ENCODE peak calls at places on chromosomes 3 and 15, in six cellular contexts. E, H, Q, C, N and I are unnamed samples. For H3K4me1, the result is how much of the 10 kb centered on the place peaks cover.

GRCh38 chr3:177482048-177482741 is 284.9 kb upstream of the TBL1XR1 start:
- DNase-seq in E (no peak), H (no peak), Q (no peak), C (no peak), N (no peak), I (no peak)

GRCh38 chr3:143529018-143529478 is 319.2 kb downstream of the SLC9A9 start:
- DNase-seq in E (peak), H (peak), Q (no peak), C (no peak), N (peak), I (no peak)

GRCh38 chr3:132003685-132004084 is 31.1 kb downstream of the CPNE4 start:
- DNase-seq in E (no peak), H (no peak), Q (no peak), C (no peak), N (no peak), I (no peak)

GRCh38 chr15:46127361-46127874 is 492.6 kb downstream of the SQOR start:
- DNase-seq in E (no peak), H (no peak), Q (no peak), C (no peak), N (no peak), I (no peak)

GRCh38 chr3:97872209-97873042 is 50.6 kb downstream of the CRYBG3 start:
- DNase-seq in E (no peak), H (peak), Q (no peak), C (no peak), N (no peak), I (peak)

GRCh38 chr3:49787182-49787464 is 781 bp upstream of the IP6K1 start:
- DNase-seq in E (no peak), H (no peak), Q (no peak), C (no peak), N (no peak), I (no peak)

GRCh38 chr15:47384776-47385175 is 332.5 kb upstream of the SEMA6D start:
- DNase-seq in E (no peak), H (no peak), Q (no peak), C (no peak), N (no peak), I (no peak)

GRCh38 chr3:197229178-197229577 is 69.2 kb downstream of the DLG1 start:
- DNase-seq in E (no peak), H (no peak), Q (no peak), C (no peak), N (no peak), I (no peak)

GRCh38 chr3:39378092-39378491 is 5.1 kb upstream of the SLC25A38 start:
- DNase-seq in E (no peak), H (peak), Q (peak), C (no peak), N (no peak), I (no peak)

GRCh38 chr3:8499181-8499611 is 2.4 kb upstream of the LMCD1 start:
- DNase-seq in E (no peak), H (peak), Q (peak), C (no peak), N (no peak), I (no peak)

GRCh38 chr3:8503461-8503860 is 1.8 kb downstream of the LMCD1 start:
- DNase-seq in E (no peak), H (no peak), Q (no peak), C (no peak), N (no peak), I (no peak)

GRCh38 chr3:8501388-8502131 is at the start of gene LMCD1:
- DNase-seq in E (peak), H (peak), Q (peak), C (peak), N (peak), I (peak)

GRCh38 chr3:8500208-8500961 is 1.2 kb upstream of the LMCD1 start:
- DNase-seq in E (no peak), H (peak), Q (peak), C (no peak), N (no peak), I (no peak)

DNA sequence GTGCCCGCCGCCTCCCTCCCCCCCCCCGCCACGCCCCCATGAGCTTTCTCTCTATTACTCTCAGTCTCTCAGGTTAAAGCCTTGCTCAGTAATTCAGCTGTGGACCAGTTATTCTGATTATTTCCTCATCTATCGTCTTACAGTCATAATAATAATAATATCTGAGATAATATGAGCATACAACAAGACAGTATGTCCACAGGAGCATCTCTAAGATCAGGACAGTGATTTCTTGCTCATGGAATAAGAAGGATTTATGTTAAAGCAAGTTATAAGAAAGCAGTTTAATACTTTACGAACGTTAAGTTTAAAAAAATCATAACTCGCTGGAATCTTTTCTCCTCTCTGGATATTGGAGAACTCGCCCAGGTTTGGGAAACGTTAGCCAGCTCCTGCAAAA is 657 bp upstream of the LMCD1 start:
- DNase-seq in E (no peak), H (no peak), Q (no peak), C (no peak), N (no peak), I (no peak)
- H3K4me1 ChIP-seq in E (under half), H (under half), Q (under half), C (half or more), N (under half), I (under half)

GRCh38 chr3:136544532-136544931 is 207.6 kb downstream of the STAG1 start:
- DNase-seq in E (no peak), H (peak), Q (no peak), C (no peak), N (no peak), I (no peak)

GRCh38 chr3:136547293-136547692 is 204.9 kb downstream of the STAG1 start:
- DNase-seq in E (no peak), H (no peak), Q (no peak), C (no peak), N (peak), I (no peak)

GRCh38 chr3:136545664-136546266 is 206.4 kb downstream of the STAG1 start:
- DNase-seq in E (no peak), H (peak), Q (no peak), C (no peak), N (no peak), I (no peak)

GRCh38 chr3:136543385-136543784 is 208.8 kb downstream of the STAG1 start:
- DNase-seq in E (no peak), H (peak), Q (no peak), C (no peak), N (no peak), I (no peak)

GRCh38 chr3:136546718-136547117 is 205.5 kb downstream of the STAG1 start:
- DNase-seq in E (no peak), H (peak), Q (no peak), C (no peak), N (no peak), I (no peak)
- TF ChIP-seq CTCF in E (peak), H (peak), Q (no peak), C (no peak), N (peak), I (no peak)

GRCh38 chr3:138222888-138223287 is 35.8 kb downstream of the ARMC8 start:
- DNase-seq in E (no peak), H (no peak), Q (no peak), C (no peak), N (no peak), I (no peak)
- H3K4me1 ChIP-seq in E (under half), H (under half), Q (under half), C (under half), N (under half), I (under half)

DNA sequence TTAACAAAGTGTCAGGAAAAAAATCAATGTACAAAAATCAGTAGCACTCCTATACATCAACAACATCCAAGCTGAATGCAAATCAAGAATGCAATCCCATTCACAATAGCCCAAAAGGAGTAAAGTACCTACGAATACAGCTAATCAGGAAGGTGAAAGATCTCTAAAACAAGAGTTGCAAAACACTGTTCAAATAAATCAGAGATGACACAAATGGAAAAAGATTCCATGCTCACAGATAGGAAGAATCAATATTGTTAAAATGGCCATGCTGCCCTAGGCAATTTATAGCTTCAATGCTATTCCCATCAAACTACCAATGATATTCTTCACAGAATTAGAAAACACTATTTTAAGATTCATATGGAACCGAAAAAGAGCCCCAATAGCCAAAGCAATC is 223.7 kb upstream of the CD96 start:
- DNase-seq in E (no peak), H (no peak), Q (no peak), C (no peak), N (no peak), I (no peak)
- TF ChIP-seq CTCF in E (no peak), H (no peak), Q (no peak), C (no peak), N (no peak), I (no peak)

GRCh38 chr3:193348686-193349085 is 29.9 kb downstream of the ATP13A5 start:
- DNase-seq in E (no peak), H (no peak), Q (no peak), C (no peak), N (no peak), I (no peak)
- H3K4me1 ChIP-seq in E (under half), H (under half), Q (under half), C (under half), N (under half), I (under half)

GRCh38 chr3:10206166-10206511 is 41.4 kb downstream of the IRAK2 start:
- DNase-seq in E (no peak), H (no peak), Q (no peak), C (no peak), N (no peak), I (no peak)

GRCh38 chr3:10204921-10205320 is 40.2 kb downstream of the IRAK2 start:
- DNase-seq in E (no peak), H (no peak), Q (no peak), C (no peak), N (no peak), I (no peak)

DNA sequence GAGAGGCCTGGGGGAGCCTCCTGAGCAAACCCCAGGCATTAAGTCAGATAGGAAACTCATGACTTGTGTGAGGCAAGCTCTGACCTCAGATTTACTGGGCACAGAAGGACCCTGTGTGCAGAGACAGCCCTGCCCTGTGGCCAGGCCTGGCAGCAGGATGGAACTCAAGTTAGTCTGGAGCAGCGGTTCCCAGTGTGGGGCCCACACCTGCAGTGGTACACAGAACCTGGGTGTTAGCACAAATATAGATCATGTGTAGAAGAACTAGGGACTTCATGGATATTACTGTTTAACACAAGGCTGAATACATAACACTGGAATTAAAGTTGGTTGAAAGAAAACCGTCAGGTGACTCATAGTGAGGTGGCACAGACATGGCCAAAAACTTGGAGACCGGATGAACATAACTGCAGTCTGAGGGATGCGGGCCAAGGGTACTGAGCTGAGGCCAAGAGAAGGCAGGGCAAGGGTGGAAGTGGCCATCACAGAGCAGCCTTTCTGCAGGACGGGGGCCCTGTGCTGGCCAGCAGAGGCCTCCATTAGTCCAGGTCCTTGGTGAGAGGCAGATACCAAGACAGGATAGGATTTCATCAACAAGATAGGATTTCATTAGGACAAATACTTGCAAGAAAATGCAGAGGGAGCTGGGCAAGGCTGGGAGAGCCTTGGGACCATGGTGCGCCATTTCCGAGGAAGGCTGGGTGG is 40.9 kb downstream of the IRAK2 start:
- DNase-seq in E (peak), H (peak), Q (peak), C (no peak), N (no peak), I (peak)
- TF ChIP-seq CTCF in E (no peak), H (no peak), Q (no peak), C (no peak), N (no peak), I (no peak)

GRCh38 chr3:69145688-69146087 is 23.3 kb upstream of the LMOD3 start:
- DNase-seq in E (no peak), H (no peak), Q (no peak), C (no peak), N (no peak), I (no peak)

GRCh38 chr3:69143055-69143454 is 20.7 kb upstream of the LMOD3 start:
- DNase-seq in E (no peak), H (no peak), Q (no peak), C (no peak), N (no peak), I (no peak)

GRCh38 chr3:69144631-69145244 is 22.3 kb upstream of the LMOD3 start:
- DNase-seq in E (no peak), H (no peak), Q (no peak), C (no peak), N (no peak), I (no peak)

GRCh38 chr3:69142090-69142489 is 19.7 kb upstream of the LMOD3 start:
- DNase-seq in E (no peak), H (peak), Q (no peak), C (no peak), N (no peak), I (no peak)

GRCh38 chr3:69143605-69144004 is 21.2 kb upstream of the LMOD3 start:
- DNase-seq in E (no peak), H (no peak), Q (no peak), C (no peak), N (no peak), I (no peak)
- H3K4me1 ChIP-seq in E (under half), H (under half), Q (under half), C (under half), N (under half), I (under half)

GRCh38 chr3:15525790-15526189 is 4.3 kb upstream of the COLQ start:
- DNase-seq in E (no peak), H (no peak), Q (no peak), C (no peak), N (no peak), I (no peak)

GRCh38 chr3:15531346-15531745 is 9.8 kb upstream of the COLQ start:
- DNase-seq in E (no peak), H (no peak), Q (no peak), C (no peak), N (no peak), I (no peak)

GRCh38 chr3:15528881-15529537 is 7.5 kb upstream of the COLQ start:
- DNase-seq in E (no peak), H (no peak), Q (no peak), C (no peak), N (no peak), I (no peak)

GRCh38 chr3:15523660-15524417 is 2.3 kb upstream of the COLQ start:
- DNase-seq in E (no peak), H (no peak), Q (no peak), C (no peak), N (no peak), I (no peak)

GRCh38 chr3:15527031-15527459 is 5.5 kb upstream of the COLQ start:
- DNase-seq in E (no peak), H (peak), Q (no peak), C (no peak), N (no peak), I (no peak)
- TF ChIP-seq CTCF in E (no peak), H (peak), Q (no peak), C (peak), N (peak), I (no peak)